ENCODE peak calls at places on chromosome 10, in six cellular contexts. F is Peyer's patch, T is IMR-90, K is NB4, X is HepG2, D is endothelial cell of umbilical vein. U is an unnamed sample.

GRCh38 chr10:66773418-66773817 is 152.4 kb upstream of the LRRTM3 start:
- DNase-seq in F (no peak), T (no peak), K (no peak), X (no peak), D (no peak), U (no peak)

GRCh38 chr10:125029584-125030242 is 87.8 kb downstream of the ZRANB1 start:
- DNase-seq in F (no peak), T (peak; percentile 84), K (no peak), X (no peak), D (no peak), U (no peak)

GRCh38 chr10:121879476-121879875 is 48.4 kb downstream of the ATE1 start:
- DNase-seq in F (no peak), T (no peak), K (no peak), X (no peak), D (no peak), U (no peak)

GRCh38 chr10:118997379-118997778 is 32.1 kb upstream of the NANOS1 start:
- DNase-seq in F (no peak), T (no peak), K (no peak), X (no peak), D (no peak), U (no peak)

GRCh38 chr10:8722835-8723234 is 668.3 kb downstream of the GATA3 start:
- DNase-seq in F (no peak), T (no peak), K (no peak), X (no peak), D (no peak), U (no peak)

GRCh38 chr10:24901686-24902399 is 50.6 kb downstream of the PRTFDC1 start:
- DNase-seq in F (peak; percentile 23), T (peak; percentile 98), K (no peak), X (peak; percentile 54), D (peak; percentile 75), U (peak; percentile 39)

GRCh38 chr10:77457266-77457665 is 180.3 kb downstream of the KCNMA1 start:
- DNase-seq in F (no peak), T (no peak), K (no peak), X (no peak), D (no peak), U (no peak)

GRCh38 chr10:79436066-79436849 is 9.2 kb downstream of the ZCCHC24 start:
- DNase-seq in F (no peak), T (no peak), K (no peak), X (no peak), D (no peak), U (peak; percentile 33)

GRCh38 chr10:74977913-74978847 is 133.3 kb upstream of the SAMD8 start:
- DNase-seq in F (no peak), T (no peak), K (peak; percentile 83), X (no peak), D (no peak), U (no peak)

GRCh38 chr10:116796910-116797513 is 52.3 kb upstream of the ENO4 start:
- DNase-seq in F (peak; percentile 22), T (peak; percentile 61), K (peak; percentile 76), X (peak; percentile 60), D (peak; percentile 69), U (peak; percentile 72)

GRCh38 chr10:5862360-5862929 is 27.2 kb downstream of the ANKRD16 start:
- DNase-seq in F (peak; percentile 52), T (peak; percentile 9), K (no peak), X (peak; percentile 28), D (no peak), U (no peak)

GRCh38 chr10:132264966-132265877 is 42.5 kb downstream of the STK32C start:
- DNase-seq in F (no peak), T (peak; percentile 44), K (no peak), X (no peak), D (no peak), U (no peak)

GRCh38 chr10:120431356-120431755 is 25.7 kb upstream of the PLPP4 start:
- DNase-seq in F (no peak), T (no peak), K (no peak), X (no peak), D (no peak), U (no peak)

GRCh38 chr10:74967850-74968620 is 141.6 kb downstream of the KAT6B start:
- DNase-seq in F (no peak), T (no peak), K (peak; percentile 62), X (peak; percentile 37), D (peak; percentile 66), U (no peak)

GRCh38 chr10:84706875-84707274 is 378.5 kb downstream of the CCSER2 start:
- DNase-seq in F (no peak), T (peak; percentile 8), K (no peak), X (no peak), D (no peak), U (no peak)

GRCh38 chr10:1420663-1421362 is 316.5 kb downstream of the ADARB2 start:
- DNase-seq in F (peak; percentile 78), T (no peak), K (peak; percentile 50), X (peak; percentile 51), D (no peak), U (peak; percentile 60)

GRCh38 chr10:53786236-53786635 is 1013.7 kb upstream of the MBL2 start:
- DNase-seq in F (no peak), T (no peak), K (peak; percentile 33), X (peak; percentile 2), D (no peak), U (no peak)

GRCh38 chr10:34576789-34577188 is 238.3 kb downstream of the PARD3 start:
- DNase-seq in F (no peak), T (no peak), K (no peak), X (no peak), D (no peak), U (no peak)

GRCh38 chr10:103757531-103758293 is 97.7 kb downstream of the SH3PXD2A start:
- DNase-seq in F (no peak), T (peak; percentile 88), K (peak; percentile 95), X (no peak), D (peak; percentile 80), U (no peak)

GRCh38 chr10:97593423-97593822 is 3.9 kb downstream of the C10orf62 start:
- DNase-seq in F (no peak), T (peak; percentile 39), K (no peak), X (no peak), D (no peak), U (no peak)

GRCh38 chr10:49668684-49669083 is 10.8 kb upstream of the C10orf53 start:
- DNase-seq in F (no peak), T (no peak), K (peak; percentile 53), X (no peak), D (no peak), U (no peak)

GRCh38 chr10:72802291-72803118 is 91.0 kb upstream of the OIT3 start:
- DNase-seq in F (no peak), T (peak; percentile 74), K (no peak), X (no peak), D (peak; percentile 74), U (no peak)

GRCh38 chr10:62413048-62413447 is 38.9 kb downstream of the ZNF365 start:
- DNase-seq in F (no peak), T (no peak), K (no peak), X (no peak), D (no peak), U (no peak)

DNA sequence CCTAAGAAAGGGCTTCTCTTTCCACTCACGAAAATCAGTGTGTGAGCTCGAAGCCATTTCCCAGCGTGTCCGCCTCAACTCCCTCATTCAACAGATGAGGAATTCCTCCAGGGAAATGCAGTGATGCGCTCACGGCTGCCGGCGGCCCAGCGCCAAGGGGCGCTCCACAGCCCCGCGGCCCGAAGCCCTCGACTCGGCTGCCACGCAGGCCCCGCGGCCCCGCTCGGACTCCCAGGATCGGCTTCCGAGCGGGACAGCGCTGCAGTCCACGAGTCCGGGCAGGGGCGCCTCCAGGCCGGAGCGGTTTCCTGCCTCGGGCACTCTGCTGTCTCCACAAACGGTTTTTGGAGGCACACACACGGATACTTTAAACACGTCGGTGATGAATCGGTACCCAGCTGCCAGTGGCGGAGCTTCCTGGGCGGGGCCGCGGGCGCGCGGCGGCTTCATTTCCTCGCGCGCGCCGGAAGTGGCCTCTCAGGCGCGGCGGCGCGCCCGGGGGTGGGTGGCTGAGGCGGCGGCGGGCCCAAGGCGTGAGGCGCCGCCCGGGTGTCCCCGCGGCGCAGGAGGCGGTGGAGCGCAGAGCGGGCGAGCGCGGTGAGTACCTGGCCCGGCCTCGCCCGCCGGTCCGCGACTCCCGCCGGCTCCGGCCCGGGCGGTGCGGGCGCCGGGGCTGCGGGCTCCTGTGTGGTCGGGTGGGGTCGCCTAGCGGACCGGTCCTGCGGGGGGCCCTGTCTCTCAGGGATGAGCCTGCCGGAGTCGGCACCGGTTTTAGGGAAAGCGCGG is at the start of gene CSGALNACT2:
- DNase-seq in F (peak; percentile 83), T (peak; percentile 86), K (peak; percentile 90), X (peak; percentile 59), D (peak; percentile 76), U (peak; percentile 85)
- TF ChIP-seq POLR2A in F (peak; percentile 34), T (peak; percentile 84), K (peak; percentile 70), X (peak; percentile 51), D (peak; percentile 80), U (peak; percentile 93)

DNA sequence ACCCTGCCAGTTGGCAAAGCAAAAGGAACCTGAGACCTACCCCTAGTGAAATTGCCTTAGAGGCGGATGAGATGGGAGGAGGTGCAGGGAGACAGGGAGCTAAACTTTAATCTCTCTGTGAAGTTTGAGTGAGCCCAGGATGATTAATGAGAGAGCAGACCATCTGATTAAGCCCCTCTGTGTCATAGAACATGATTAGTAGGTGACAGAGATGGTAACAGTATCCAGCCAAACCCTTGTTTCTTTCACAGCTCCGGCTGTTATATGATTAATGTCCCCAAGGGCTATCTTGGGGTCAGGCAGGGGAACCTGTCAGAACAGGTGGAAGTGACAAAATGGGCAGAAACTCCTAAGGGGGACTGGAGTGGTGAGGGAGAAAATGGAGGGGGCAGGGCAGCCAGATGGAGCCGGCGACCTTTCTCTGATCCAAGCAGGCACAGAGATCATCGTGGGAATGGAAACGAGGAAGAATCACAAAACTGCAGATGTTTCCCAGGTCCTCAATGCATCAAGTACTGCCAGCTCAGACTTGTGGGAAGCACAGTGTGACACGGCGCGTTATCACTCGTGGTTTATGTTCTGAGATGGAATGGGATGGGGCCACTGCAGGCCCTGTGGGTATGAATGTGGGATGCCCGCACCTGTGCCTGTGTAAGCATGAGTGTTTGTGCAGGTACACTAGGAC is 684.2 kb downstream of the LRMDA start:
- DNase-seq in F (no peak), T (no peak), K (no peak), X (no peak), D (no peak), U (no peak)
- TF ChIP-seq POLR2A in F (no peak), T (no peak), K (no peak), X (no peak), D (no peak), U (no peak)

GRCh38 chr10:96244354-96244753 is 27.0 kb downstream of the BLNK start:
- DNase-seq in F (peak; percentile 92), T (no peak), K (no peak), X (no peak), D (no peak), U (no peak)
- TF ChIP-seq POLR2A in F (no peak), T (no peak), K (no peak), X (no peak), D (no peak), U (no peak)

GRCh38 chr10:70145166-70145665 is 1.3 kb downstream of the TYSND1 start:
- DNase-seq in F (no peak), T (no peak), K (no peak), X (no peak), D (no peak), U (no peak)
- TF ChIP-seq POLR2A in F (no peak), T (no peak), K (no peak), X (no peak), D (no peak), U (no peak)

GRCh38 chr10:100653238-100653956 is 92.0 kb upstream of the PAX2 start:
- DNase-seq in F (no peak), T (no peak), K (no peak), X (no peak), D (no peak), U (no peak)
- TF ChIP-seq POLR2A in F (no peak), T (no peak), K (no peak), X (no peak), D (no peak), U (no peak)